ENCODE peak calls at places on chromosome 4, in seven cellular contexts. One of them, this sample, is unnamed.

GRCh38 chr4:137664055-137664405 is 131.7 kb upstream of the PCDH18 start:
- DNase-seq in endothelial cell of umbilical vein: peak
- DNase-seq in HT-29: no peak
- DNase-seq in OCI-M1: no peak
- DNase-seq in SW 1271: no peak
- DNase-seq in left kidney: peak
- DNase-seq in nephron progenitor cell: no peak
- DNase-seq in this sample: peak

GRCh38 chr4:86108152-86108551 is 251.7 kb downstream of the MAPK10 start:
- DNase-seq in OCI-M1: no peak
- DNase-seq in left kidney: no peak
- DNase-seq in HT-29: no peak
- DNase-seq in endothelial cell of umbilical vein: no peak
- DNase-seq in nephron progenitor cell: no peak
- DNase-seq in SW 1271: no peak
- DNase-seq in this sample: peak

GRCh38 chr4:1378559-1379231 is 27.5 kb downstream of the NKX1-1 start:
- DNase-seq in SW 1271: no peak
- DNase-seq in OCI-M1: no peak
- DNase-seq in endothelial cell of umbilical vein: no peak
- DNase-seq in left kidney: no peak
- DNase-seq in nephron progenitor cell: peak
- DNase-seq in HT-29: no peak
- DNase-seq in this sample: no peak

GRCh38 chr4:123397276-123398150 is 918 bp downstream of the SPRY1 start:
- DNase-seq in left kidney: peak
- DNase-seq in endothelial cell of umbilical vein: peak
- DNase-seq in OCI-M1: peak
- DNase-seq in nephron progenitor cell: peak
- DNase-seq in HT-29: peak
- DNase-seq in SW 1271: no peak
- DNase-seq in this sample: peak

GRCh38 chr4:73945674-73946449 is 36.0 kb downstream of the PF4 start:
- DNase-seq in nephron progenitor cell: no peak
- DNase-seq in OCI-M1: no peak
- DNase-seq in SW 1271: no peak
- DNase-seq in left kidney: no peak
- DNase-seq in endothelial cell of umbilical vein: no peak
- DNase-seq in HT-29: no peak
- DNase-seq in this sample: no peak

GRCh38 chr4:147312376-147313046 is 168.4 kb upstream of the EDNRA start:
- DNase-seq in SW 1271: no peak
- DNase-seq in HT-29: no peak
- DNase-seq in OCI-M1: no peak
- DNase-seq in endothelial cell of umbilical vein: no peak
- DNase-seq in left kidney: peak
- DNase-seq in nephron progenitor cell: no peak
- DNase-seq in this sample: peak

GRCh38 chr4:88219099-88219498 is 60.7 kb upstream of the ABCG2 start:
- DNase-seq in HT-29: peak
- DNase-seq in SW 1271: no peak
- DNase-seq in endothelial cell of umbilical vein: peak
- DNase-seq in OCI-M1: peak
- DNase-seq in left kidney: peak
- DNase-seq in nephron progenitor cell: no peak
- DNase-seq in this sample: peak

GRCh38 chr4:145083891-145084640 is 13.9 kb downstream of the ANAPC10 start:
- DNase-seq in HT-29: no peak
- DNase-seq in endothelial cell of umbilical vein: no peak
- DNase-seq in left kidney: peak
- DNase-seq in SW 1271: no peak
- DNase-seq in OCI-M1: peak
- DNase-seq in nephron progenitor cell: no peak
- DNase-seq in this sample: no peak

GRCh38 chr4:109359040-109359646 is 56.7 kb upstream of the COL25A1 start:
- DNase-seq in endothelial cell of umbilical vein: peak
- DNase-seq in OCI-M1: no peak
- DNase-seq in left kidney: peak
- DNase-seq in HT-29: no peak
- DNase-seq in SW 1271: no peak
- DNase-seq in nephron progenitor cell: no peak
- DNase-seq in this sample: no peak

GRCh38 chr4:5959221-5959982 is 58.8 kb downstream of the C4orf50 start:
- DNase-seq in nephron progenitor cell: no peak
- DNase-seq in left kidney: peak
- DNase-seq in SW 1271: no peak
- DNase-seq in OCI-M1: no peak
- DNase-seq in endothelial cell of umbilical vein: no peak
- DNase-seq in HT-29: no peak
- DNase-seq in this sample: no peak

GRCh38 chr4:138494931-138495330 is 252.8 kb upstream of the SLC7A11 start:
- DNase-seq in SW 1271: no peak
- DNase-seq in HT-29: peak
- DNase-seq in left kidney: peak
- DNase-seq in OCI-M1: peak
- DNase-seq in nephron progenitor cell: peak
- DNase-seq in endothelial cell of umbilical vein: peak
- DNase-seq in this sample: peak

GRCh38 chr4:10773010-10773409 is 88.4 kb upstream of the CLNK start:
- DNase-seq in SW 1271: no peak
- DNase-seq in endothelial cell of umbilical vein: no peak
- DNase-seq in OCI-M1: no peak
- DNase-seq in HT-29: no peak
- DNase-seq in nephron progenitor cell: no peak
- DNase-seq in left kidney: no peak
- DNase-seq in this sample: peak